ENCODE peak calls at places on chromosomes 12 and 14, in seven cellular contexts. G, K, V, B, I, M and Q are unnamed samples.

GRCh38 chr14:27528328-27528727 is 930.5 kb upstream of the NOVA1 start:
- DNase-seq in G (no peak), K (no peak), V (peak; percentile 24), B (no peak), I (no peak), M (peak; percentile 56), Q (no peak)

GRCh38 chr12:108635201-108635996 is 1.7 kb upstream of the SELPLG start:
- DNase-seq in G (peak; percentile 73), K (no peak), V (no peak), B (peak; percentile 84), I (no peak), M (peak; percentile 56), Q (peak; percentile 73)

GRCh38 chr14:105050551-105050897 is 14.7 kb downstream of the GPR132 start:
- DNase-seq in G (no peak), K (no peak), V (peak; percentile 61), B (no peak), I (peak; percentile 90), M (no peak), Q (no peak)

GRCh38 chr14:100915582-100915981 is 12.1 kb upstream of the RTL1 start:
- DNase-seq in G (no peak), K (no peak), V (no peak), B (no peak), I (no peak), M (no peak), Q (no peak)

GRCh38 chr14:35301334-35302210 is 9.4 kb downstream of the PSMA6 start:
- DNase-seq in G (no peak), K (no peak), V (no peak), B (no peak), I (no peak), M (no peak), Q (no peak)

GRCh38 chr12:49929581-49929980 is 21.0 kb upstream of the AQP2 start:
- DNase-seq in G (no peak), K (no peak), V (no peak), B (no peak), I (no peak), M (no peak), Q (no peak)

GRCh38 chr12:122891661-122892525 is 4.0 kb downstream of the VPS37B start:
- DNase-seq in G (no peak), K (no peak), V (no peak), B (no peak), I (peak; percentile 59), M (peak; percentile 85), Q (peak; percentile 54)

GRCh38 chr14:106879241-106879640 is 1352.9 kb downstream of the TMEM121 start:
- DNase-seq in G (peak; percentile 67), K (no peak), V (no peak), B (no peak), I (peak; percentile 88), M (no peak), Q (peak; percentile 57)

GRCh38 chr14:29339491-29339890 is 572.9 kb downstream of the FOXG1 start:
- DNase-seq in G (no peak), K (no peak), V (peak; percentile 13), B (no peak), I (no peak), M (no peak), Q (no peak)

GRCh38 chr12:622420-622819 is 40.8 kb downstream of the NINJ2 start:
- DNase-seq in G (peak; percentile 51), K (no peak), V (no peak), B (no peak), I (no peak), M (no peak), Q (peak; percentile 41)

GRCh38 chr12:68368332-68368731 is 36.2 kb upstream of the MDM1 start:
- DNase-seq in G (no peak), K (no peak), V (no peak), B (no peak), I (no peak), M (no peak), Q (no peak)

GRCh38 chr12:84814664-84815245 is 97.8 kb downstream of the SLC6A15 start:
- DNase-seq in G (no peak), K (peak; percentile 27), V (no peak), B (no peak), I (no peak), M (no peak), Q (no peak)

GRCh38 chr12:131087302-131087818 is 133.7 kb downstream of the ADGRD1 start:
- DNase-seq in G (no peak), K (no peak), V (no peak), B (peak; percentile 80), I (peak; percentile 0), M (no peak), Q (no peak)

GRCh38 chr14:51860164-51860835 is at the start of gene GNG2:
- DNase-seq in G (peak; percentile 77), K (peak; percentile 50), V (peak; percentile 45), B (peak; percentile 95), I (peak; percentile 21), M (peak; percentile 75), Q (peak; percentile 62)

GRCh38 chr12:124565071-124565491 is 2.3 kb downstream of the NCOR2 start:
- DNase-seq in G (no peak), K (no peak), V (no peak), B (no peak), I (no peak), M (no peak), Q (no peak)

GRCh38 chr12:49783917-49784676 is 42.7 kb downstream of the TMBIM6 start:
- DNase-seq in G (no peak), K (peak; percentile 88), V (no peak), B (no peak), I (no peak), M (no peak), Q (peak; percentile 54)

GRCh38 chr12:12777056-12777455 is 8.4 kb upstream of the APOLD1 start:
- DNase-seq in G (no peak), K (no peak), V (no peak), B (no peak), I (no peak), M (no peak), Q (no peak)

GRCh38 chr12:95516757-95517156 is 34.5 kb downstream of the USP44 start:
- DNase-seq in G (no peak), K (no peak), V (no peak), B (no peak), I (no peak), M (no peak), Q (no peak)

GRCh38 chr12:24109381-24110039 is 160.0 kb upstream of the SOX5 start:
- DNase-seq in G (peak; percentile 46), K (no peak), V (peak; percentile 26), B (no peak), I (no peak), M (peak; percentile 19), Q (no peak)

GRCh38 chr12:116116650-116117424 is 160.7 kb downstream of the MED13L start:
- DNase-seq in G (no peak), K (no peak), V (no peak), B (no peak), I (no peak), M (no peak), Q (no peak)

DNA sequence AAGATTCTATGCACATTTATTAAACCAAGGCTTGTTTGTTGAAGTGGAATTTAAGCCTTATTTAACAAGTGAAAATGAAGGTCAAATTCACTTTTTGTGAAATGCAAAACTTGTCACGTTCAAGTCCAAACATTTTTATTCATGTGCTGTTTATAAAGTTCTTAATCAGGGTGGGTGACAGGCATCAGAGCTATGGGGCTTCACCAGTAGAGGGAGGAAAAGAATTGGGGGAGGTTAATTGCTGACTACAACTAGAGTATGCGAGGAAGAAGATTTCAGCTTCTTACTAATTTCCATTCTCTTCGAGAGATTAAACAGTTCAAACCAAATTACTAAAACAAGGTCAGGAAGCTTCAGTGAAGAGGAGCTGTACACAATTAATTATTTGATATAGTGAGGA is 9.7 kb downstream of the MOK start:
- DNase-seq in G (no peak), K (no peak), V (no peak), B (no peak), I (no peak), M (no peak), Q (no peak)
- TF ChIP-seq CTCF in G (no peak), K (peak; percentile 30), V (no peak), B (no peak), I (no peak), M (peak; percentile 51), Q (no peak)

DNA sequence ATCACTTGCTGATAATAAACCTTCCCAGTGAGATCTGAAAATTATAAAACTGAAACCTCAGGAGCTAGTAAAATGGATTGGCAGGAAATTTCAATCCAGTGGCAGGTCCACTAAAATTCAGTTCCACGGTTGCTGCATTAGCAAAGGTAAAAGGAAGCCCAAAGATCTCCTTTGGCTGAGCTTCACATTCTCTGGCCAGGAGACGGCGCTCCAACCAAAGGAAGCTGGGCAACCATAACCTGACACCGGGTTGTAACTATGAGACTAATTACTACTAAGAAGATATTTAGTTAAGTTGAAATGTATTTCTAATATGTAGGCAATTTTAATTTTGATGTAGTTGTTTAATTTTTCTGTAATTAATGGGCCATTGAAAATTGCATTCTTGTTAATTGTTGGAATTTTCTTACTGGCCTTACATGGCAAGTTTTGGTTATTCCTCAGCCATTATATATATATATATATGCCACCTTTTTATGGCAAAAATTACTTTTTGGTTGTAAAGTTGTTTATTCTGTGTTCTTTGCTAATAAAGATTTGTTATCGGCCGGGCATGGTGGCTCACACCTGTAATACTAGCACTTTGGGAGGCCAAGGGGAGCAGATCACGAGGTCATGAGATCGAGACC is 17.0 kb downstream of the OR8S1 start:
- DNase-seq in G (peak; percentile 42), K (no peak), V (peak; percentile 36), B (no peak), I (peak; percentile 60), M (peak; percentile 27), Q (peak; percentile 52)
- TF ChIP-seq CTCF in G (peak; percentile 54), K (peak; percentile 73), V (peak; percentile 50), B (no peak), I (peak; percentile 29), M (peak; percentile 77), Q (peak; percentile 90)

DNA sequence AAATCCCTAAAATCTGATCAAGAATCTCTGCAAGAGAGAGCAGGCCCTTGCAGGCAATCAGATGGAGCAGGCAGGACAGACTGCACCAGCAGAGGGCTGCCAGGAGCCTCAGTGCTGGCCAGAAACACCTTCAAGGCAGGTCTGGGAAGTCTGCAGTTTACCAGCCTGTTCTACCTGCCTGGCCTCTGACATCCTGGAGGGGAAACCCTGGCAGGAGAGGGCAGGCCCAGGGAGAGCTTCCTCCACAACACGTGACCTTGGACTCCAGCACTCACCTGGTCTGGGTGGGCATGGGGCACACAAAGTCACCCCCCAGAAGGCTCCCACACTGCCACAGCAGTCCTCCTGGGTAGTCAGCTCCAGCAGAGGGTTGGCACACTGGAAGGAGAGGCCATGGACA is 56.0 kb downstream of the ISCA2 start:
- DNase-seq in G (no peak), K (no peak), V (peak; percentile 49), B (no peak), I (peak; percentile 42), M (no peak), Q (no peak)
- TF ChIP-seq CTCF in G (no peak), K (peak; percentile 45), V (no peak), B (no peak), I (peak; percentile 24), M (peak; percentile 39), Q (no peak)

DNA sequence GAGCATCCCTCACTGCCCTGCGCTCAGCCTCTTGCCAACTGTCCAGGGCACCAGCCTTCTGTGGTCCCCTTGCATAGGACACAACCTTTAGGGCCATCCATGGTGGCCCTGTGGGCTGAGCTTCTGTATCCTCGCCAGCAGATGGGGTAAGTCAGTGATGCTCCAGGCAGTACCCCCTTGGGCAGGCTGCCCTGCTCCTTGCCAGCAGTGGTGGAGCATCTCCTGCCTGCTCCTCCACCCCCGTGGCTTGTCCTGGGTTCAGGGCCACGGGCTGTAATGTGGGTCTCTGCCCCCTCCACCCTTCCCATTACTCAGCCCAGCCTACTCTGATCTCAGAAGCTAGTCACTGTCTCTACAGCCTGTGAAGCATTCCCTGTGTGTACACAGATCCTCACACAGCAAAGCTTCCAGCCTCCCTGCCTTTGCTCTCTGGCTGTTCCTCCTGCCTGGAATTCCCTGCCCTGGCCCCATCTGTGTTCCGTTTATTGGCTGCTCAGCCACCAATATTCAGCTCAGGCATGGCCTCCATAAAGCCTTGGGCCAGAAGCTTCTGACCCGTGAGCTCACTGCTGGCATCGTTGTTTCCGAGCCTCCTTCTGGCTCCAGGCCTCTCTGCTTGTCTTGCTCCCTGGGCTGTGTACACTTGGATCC is 177.2 kb upstream of the PRMT8 start:
- DNase-seq in G (peak; percentile 57), K (no peak), V (peak; percentile 17), B (no peak), I (peak; percentile 54), M (peak; percentile 45), Q (no peak)
- TF ChIP-seq CTCF in G (peak; percentile 32), K (peak; percentile 32), V (no peak), B (no peak), I (peak; percentile 28), M (peak; percentile 36), Q (peak; percentile 15)